ENCODE peak calls at places on chromosomes 7 and 10, in ten cellular contexts. E is breast epithelium, U is ovary, W is Peyer's patch, R is testis, G is transverse colon, L is esophagus muscularis mucosa, K is adrenal gland, T is upper lobe of left lung, M is prostate gland. N is an unnamed sample.

GRCh38 chr7:137953692-137954470 is 48.0 kb downstream of the CREB3L2 start:
- DNase-seq in E (no peak), U (no peak), W (no peak), R (no peak), G (peak; percentile 43), L (no peak), K (no peak), T (no peak), M (no peak), N (no peak)

GRCh38 chr7:115494529-115495147 is 535.9 kb downstream of the TFEC start:
- DNase-seq in E (no peak), U (no peak), W (no peak), R (no peak), G (no peak), L (no peak), K (no peak), T (no peak), M (no peak), N (no peak)

GRCh38 chr7:105811189-105811847 is 65.1 kb downstream of the ATXN7L1 start:
- DNase-seq in E (no peak), U (no peak), W (no peak), R (no peak), G (no peak), L (no peak), K (no peak), T (no peak), M (no peak), N (no peak)

GRCh38 chr7:151665363-151665762 is 145.7 kb upstream of the RHEB start:
- DNase-seq in E (no peak), U (peak; percentile 75), W (no peak), R (peak; percentile 72), G (peak; percentile 21), L (no peak), K (peak; percentile 84), T (no peak), M (no peak), N (peak; percentile 49)

GRCh38 chr7:21193895-21194294 is 234.0 kb upstream of the SP4 start:
- DNase-seq in E (no peak), U (no peak), W (no peak), R (no peak), G (no peak), L (no peak), K (no peak), T (no peak), M (no peak), N (no peak)

GRCh38 chr7:152086513-152086912 is 61.0 kb downstream of the GALNT11 start:
- DNase-seq in E (no peak), U (no peak), W (no peak), R (no peak), G (no peak), L (no peak), K (no peak), T (no peak), M (no peak), N (no peak)

GRCh38 chr10:14602807-14603538 is 171.7 kb downstream of the FAM107B start:
- DNase-seq in E (no peak), U (no peak), W (no peak), R (no peak), G (no peak), L (no peak), K (no peak), T (no peak), M (no peak), N (no peak)

GRCh38 chr7:115748123-115748738 is 282.3 kb downstream of the TFEC start:
- DNase-seq in E (no peak), U (no peak), W (no peak), R (no peak), G (no peak), L (no peak), K (no peak), T (no peak), M (no peak), N (no peak)

GRCh38 chr7:44072364-44073231 is 7.2 kb upstream of the PGAM2 start:
- DNase-seq in E (peak; percentile 72), U (peak; percentile 88), W (peak; percentile 70), R (peak; percentile 81), G (peak; percentile 71), L (peak; percentile 96), K (peak; percentile 96), T (no peak), M (peak; percentile 31), N (peak; percentile 91)

GRCh38 chr7:131506597-131506996 is 49.8 kb downstream of the PODXL start:
- DNase-seq in E (no peak), U (no peak), W (no peak), R (peak; percentile 60), G (no peak), L (no peak), K (no peak), T (peak; percentile 42), M (no peak), N (no peak)

GRCh38 chr7:155896531-155897263 is 84.4 kb upstream of the SHH start:
- DNase-seq in E (no peak), U (no peak), W (no peak), R (no peak), G (no peak), L (no peak), K (no peak), T (no peak), M (no peak), N (no peak)

GRCh38 chr10:133166504-133166827 is 6.4 kb downstream of the KNDC1 start:
- DNase-seq in E (peak; percentile 7), U (no peak), W (peak; percentile 23), R (no peak), G (no peak), L (no peak), K (no peak), T (no peak), M (no peak), N (no peak)

GRCh38 chr10:30986027-30986672 is 45.5 kb downstream of the ZNF438 start:
- DNase-seq in E (no peak), U (no peak), W (no peak), R (no peak), G (no peak), L (no peak), K (no peak), T (no peak), M (no peak), N (no peak)

DNA sequence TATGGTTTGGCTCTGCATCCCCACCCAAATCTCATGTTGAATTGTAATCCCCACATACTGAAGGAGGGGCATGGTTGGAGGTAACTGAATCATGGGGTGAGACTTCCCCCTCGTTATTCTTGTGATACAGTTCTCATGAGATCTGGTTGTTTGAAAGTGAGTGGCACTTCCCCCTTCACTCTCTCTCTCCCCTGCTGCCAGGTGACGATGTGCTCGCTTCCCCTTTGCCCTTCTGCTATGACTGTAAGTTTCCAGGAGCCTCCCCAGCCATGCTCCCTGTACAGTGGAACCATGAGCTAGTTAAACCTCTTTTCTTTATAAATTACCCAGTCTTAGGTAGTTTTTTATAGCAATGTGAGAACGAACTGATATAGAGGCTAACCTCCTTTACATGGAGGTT is 16.6 kb downstream of the PLPP4 start:
- DNase-seq in E (no peak), U (no peak), W (no peak), R (no peak), G (no peak), L (peak; percentile 26), K (no peak), T (no peak), M (no peak), N (no peak)
- H3K36me3 ChIP-seq in E (no peaks in the 10 kb centered on the region), U (no peaks in the 10 kb centered on the region), W (no peaks in the 10 kb centered on the region), R (no peaks in the 10 kb centered on the region), G (no peaks in the 10 kb centered on the region), L (no peaks in the 10 kb centered on the region), K (no peaks in the 10 kb centered on the region), T (no peaks in the 10 kb centered on the region), M (no peaks in the 10 kb centered on the region), N (no peaks in the 10 kb centered on the region)

GRCh38 chr10:95767884-95768556 is 12.1 kb downstream of the ENTPD1 start:
- DNase-seq in E (no peak), U (no peak), W (no peak), R (no peak), G (no peak), L (no peak), K (peak; percentile 73), T (no peak), M (no peak), N (no peak)

DNA sequence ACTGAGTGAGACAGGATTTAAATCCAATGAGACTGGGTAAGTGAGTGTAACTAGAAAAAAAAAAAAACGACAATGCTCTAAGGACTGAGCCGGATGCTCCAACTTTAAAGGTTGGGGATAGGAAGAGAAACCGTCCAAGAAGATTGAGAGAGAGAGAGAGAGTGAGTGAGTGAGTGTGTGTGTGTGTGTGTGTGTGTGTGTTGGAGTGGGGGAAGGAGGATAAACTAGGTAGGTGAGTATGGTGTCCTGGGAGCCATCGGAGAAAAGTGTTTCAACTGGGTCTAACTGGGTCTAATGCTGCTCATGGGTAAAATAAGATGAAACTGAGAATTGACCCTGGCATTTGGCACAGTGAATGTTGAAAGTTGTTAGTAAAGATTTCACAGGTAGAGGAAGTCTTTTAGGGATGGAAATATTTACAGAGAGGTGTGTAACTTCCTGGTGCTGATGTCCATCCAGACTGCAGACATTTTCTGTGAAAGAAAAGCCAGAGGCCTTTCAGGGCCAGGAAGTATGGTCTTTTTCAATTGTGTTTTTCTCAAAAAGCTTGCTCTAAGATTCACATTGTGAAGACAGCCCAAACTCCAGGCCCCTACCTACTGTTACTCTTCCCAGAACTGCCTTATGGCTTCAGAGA is 14.2 kb downstream of the ENTPD1 start:
- DNase-seq in E (no peak), U (no peak), W (no peak), R (no peak), G (no peak), L (no peak), K (no peak), T (no peak), M (no peak), N (no peak)
- TF ChIP-seq POLR2A in E (no peak), U (no peak), W (no peak), R (no peak), G (no peak), L (no peak), K (no peak), T (no peak), M (no peak), N (no peak)

DNA sequence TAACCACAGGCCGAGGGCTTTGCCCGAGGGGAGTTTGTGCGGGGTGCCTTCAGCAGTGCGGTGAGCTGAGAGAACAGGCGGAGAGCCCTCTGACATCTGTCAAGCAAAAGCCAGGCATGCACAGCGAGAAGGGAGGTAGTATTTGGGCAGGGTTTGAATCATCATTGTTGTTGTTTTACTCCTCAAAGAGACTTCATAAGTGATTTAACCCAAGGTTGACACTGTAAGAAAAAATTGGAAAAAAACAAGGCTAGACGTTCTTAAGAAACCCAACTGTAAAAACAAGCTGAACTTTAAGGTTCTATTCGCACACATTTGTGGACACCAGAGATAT is 1.3 kb downstream of the ADAM22 start:
- DNase-seq in E (no peak), U (no peak), W (no peak), R (no peak), G (no peak), L (no peak), K (no peak), T (no peak), M (no peak), N (no peak)
- H3K4me3 ChIP-seq in E (peak overlapping the region; percentile 72), U (peak overlapping the region; percentile 76), W (peak overlapping the region; percentile 66), R (peak overlapping the region; percentile 68), G (peak overlapping the region; percentile 82), L (peak overlapping the region; percentile 70), K (no peak overlapping the region), T (peak overlapping the region; percentile 65), M (peak overlapping the region; percentile 58), N (peak overlapping the region; percentile 84)

DNA sequence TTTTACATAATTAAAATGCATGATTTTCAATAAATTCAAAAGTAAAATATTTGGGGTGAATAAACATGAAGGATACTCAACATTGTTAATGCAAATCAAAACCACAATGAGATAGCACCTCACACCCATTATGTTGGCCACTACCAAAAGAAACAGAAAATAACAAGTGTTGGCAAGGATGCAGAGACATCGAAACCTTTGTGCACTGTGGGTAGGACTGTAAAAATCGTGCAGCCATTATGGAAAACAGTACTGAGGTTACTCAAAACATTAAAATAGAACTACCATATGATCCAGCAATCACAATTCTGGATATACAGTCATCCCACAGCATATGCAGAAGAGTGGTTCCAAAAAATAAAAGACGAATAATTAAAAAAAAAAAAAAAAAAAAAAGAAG is 13.1 kb downstream of the EZH2 start:
- DNase-seq in E (no peak), U (no peak), W (no peak), R (no peak), G (no peak), L (no peak), K (no peak), T (no peak), M (no peak), N (no peak)
- H3K36me3 ChIP-seq in E (no peaks in the 10 kb centered on the region), U (no peaks in the 10 kb centered on the region), W (no peaks in the 10 kb centered on the region), R (no peaks in the 10 kb centered on the region), G (no peaks in the 10 kb centered on the region), L (no peaks in the 10 kb centered on the region), K (no peaks in the 10 kb centered on the region), T (no peaks in the 10 kb centered on the region), M (no peaks in the 10 kb centered on the region), N (no peaks in the 10 kb centered on the region)